ENCODE peak calls at places on chromosomes 6 and 20, in four cellular contexts. T is esophagus squamous epithelium; K is activated CD8-positive, alpha-beta memory T cell treated with anti-CD3 and anti-CD28 coated beads, Interleukin-2, amount 10 ng/mL, durations not matched to agents 7 days and 5 days; Y is stomach. U is an unnamed sample.

GRCh38 chr6:132973556-132973993 is 159.2 kb downstream of the RPS12 start:
- DNase-seq in T (no peak), Y (no peak), K (no peak), U (no peak)

GRCh38 chr6:70709826-70710225 is 42.1 kb downstream of the SMAP1 start:
- DNase-seq in T (no peak), K (no peak), Y (no peak), U (no peak)

GRCh38 chr6:96301023-96301422 is 220.6 kb upstream of the UFL1 start:
- DNase-seq in T (no peak), Y (no peak), K (no peak), U (no peak)

GRCh38 chr6:152981989-152982767 is 663 bp downstream of the FBXO5 start:
- DNase-seq in T (no peak), K (peak; percentile 71), Y (no peak), U (no peak)

GRCh38 chr6:115004982-115005381 is 662.2 kb upstream of the HS3ST5 start:
- DNase-seq in T (no peak), K (no peak), Y (no peak), U (no peak)

GRCh38 chr20:32527052-32527446 is 58.1 kb downstream of the NOL4L start:
- DNase-seq in K (no peak), Y (no peak), T (no peak), U (no peak)

GRCh38 chr20:25090492-25091429 is 8.8 kb upstream of the VSX1 start:
- DNase-seq in K (peak; percentile 86), Y (no peak), T (no peak), U (no peak)

GRCh38 chr20:46706242-46706641 is 3.2 kb upstream of the SLC2A10 start:
- DNase-seq in Y (no peak), K (no peak), T (no peak), U (no peak)

GRCh38 chr6:44859901-44860410 is 468.2 kb upstream of the RUNX2 start:
- DNase-seq in Y (no peak), K (no peak), T (no peak), U (no peak)

GRCh38 chr6:2503816-2504494 is 246.8 kb downstream of the MYLK4 start:
- DNase-seq in T (no peak), Y (no peak), K (no peak), U (no peak)

GRCh38 chr6:109706513-109706912 is 15.4 kb downstream of the FIG4 start:
- DNase-seq in T (no peak), K (no peak), Y (no peak), U (no peak)

GRCh38 chr6:15818044-15818443 is 155.2 kb upstream of the DTNBP1 start:
- DNase-seq in T (no peak), Y (no peak), K (no peak), U (no peak)

GRCh38 chr6:61867635-61868034 is 418.4 kb downstream of the KHDRBS2 start:
- DNase-seq in T (no peak), Y (no peak), K (no peak), U (no peak)

GRCh38 chr6:42099340-42100028 is 42.9 kb downstream of the C6orf132 start:
- DNase-seq in T (no peak), K (peak; percentile 50), Y (peak; percentile 88), U (no peak)

GRCh38 chr6:134689676-134690447 is 260.0 kb downstream of the ALDH8A1 start:
- DNase-seq in T (no peak), Y (peak; percentile 65), K (no peak), U (no peak)

U was measured in esophagus muscularis mucosa.